ENCODE peak calls at places on chromosomes 1 and 21, in four cellular contexts. U is NCI-H1092; N is astrocyte of the hippocampus; S is stimulated activated CD8-positive, alpha-beta memory T cell treated with anti-CD3 and anti-CD28 coated beads, Interleukin-12 subunit alpha, Interleukin-12 subunit beta, amount 100 ng/mL, for 4 hours. X is an unnamed sample.
A peak's percentile ranks its signal among the peaks of the same experiment; 100 is the strongest.

GRCh38 chr1:31413405-31414005 is 492 bp downstream of the SERINC2 start:
- DNase-seq in U (no peak), N (peak; percentile 68), S (no peak), X (no peak)

GRCh38 chr1:166170075-166170474 is 3.3 kb upstream of the FAM78B start:
- DNase-seq in U (no peak), N (no peak), S (no peak), X (no peak)

GRCh38 chr21:31993826-31994791 is 121.3 kb downstream of the HUNK start:
- DNase-seq in U (no peak), N (no peak), S (no peak), X (no peak)

GRCh38 chr1:108357802-108358201 is 92.3 kb upstream of the NBPF6 start:
- DNase-seq in U (no peak), N (no peak), S (no peak), X (no peak)

GRCh38 chr1:179313004-179313403 is 19.4 kb downstream of the SOAT1 start:
- DNase-seq in U (no peak), N (no peak), S (no peak), X (no peak)

GRCh38 chr1:226201029-226201593 is 14.6 kb upstream of the ACBD3 start:
- DNase-seq in U (no peak), N (no peak), S (no peak), X (no peak)

GRCh38 chr1:94883688-94884087 is 43.2 kb downstream of the CNN3 start:
- DNase-seq in U (peak; percentile 29), N (peak; percentile 77), S (no peak), X (peak; percentile 31)

GRCh38 chr1:85681087-85681486 is 27.1 kb downstream of the ZNHIT6 start:
- DNase-seq in U (no peak), N (peak; percentile 84), S (no peak), X (peak; percentile 98)

GRCh38 chr21:45142469-45142868 is 68.1 kb downstream of the ADARB1 start:
- DNase-seq in U (no peak), N (peak; percentile 88), S (no peak), X (peak; percentile 27)

GRCh38 chr1:110898734-110899457 is 25.9 kb downstream of the CD53 start:
- DNase-seq in U (no peak), N (no peak), S (no peak), X (no peak)

GRCh38 chr1:2983319-2983705 is 38.0 kb upstream of the ACTRT2 start:
- DNase-seq in U (no peak), N (no peak), S (no peak), X (no peak)

GRCh38 chr1:11058595-11059165 is 1.1 kb downstream of the SRM start:
- DNase-seq in U (no peak), N (no peak), S (no peak), X (no peak)

GRCh38 chr21:37436180-37436579 is 69.6 kb downstream of the DYRK1A start:
- DNase-seq in U (no peak), N (no peak), S (no peak), X (no peak)

GRCh38 chr1:46595127-46595526 is 8.9 kb downstream of the MKNK1 start:
- DNase-seq in U (no peak), N (no peak), S (no peak), X (no peak)

GRCh38 chr1:226604846-226605572 is 56.4 kb downstream of the STUM start:
- DNase-seq in U (no peak), N (no peak), S (no peak), X (no peak)

GRCh38 chr1:151970641-151971040 is 23.0 kb downstream of the S100A10 start:
- DNase-seq in U (no peak), N (no peak), S (no peak), X (no peak)

GRCh38 chr1:204453141-204453772 is 41.3 kb downstream of the PIK3C2B start:
- DNase-seq in U (no peak), N (no peak), S (peak; percentile 66), X (no peak)

GRCh38 chr1:161388639-161389038 is 21.0 kb upstream of the CFAP126 start:
- DNase-seq in U (no peak), N (no peak), S (no peak), X (no peak)

GRCh38 chr1:160720366-160720765 is 8.7 kb upstream of the CD48 start:
- DNase-seq in U (no peak), N (no peak), S (no peak), X (peak; percentile 33)

GRCh38 chr1:68372487-68372886 is 77.3 kb downstream of the RPE65 start:
- DNase-seq in U (no peak), N (no peak), S (no peak), X (no peak)

GRCh38 chr21:33374080-33374873 is 28.9 kb upstream of the IFNGR2 start:
- DNase-seq in U (peak; percentile 13), N (peak; percentile 61), S (no peak), X (peak; percentile 52)

GRCh38 chr1:17967623-17968022 is 140.0 kb upstream of the IGSF21 start:
- DNase-seq in U (no peak), N (no peak), S (no peak), X (no peak)

GRCh38 chr21:42988234-42988965 is 14.0 kb downstream of the PKNOX1 start:
- DNase-seq in U (no peak), N (no peak), S (no peak), X (no peak)

GRCh38 chr1:165053273-165053835 is 303.2 kb downstream of the LMX1A start:
- DNase-seq in U (no peak), N (peak; percentile 44), S (no peak), X (peak; percentile 6)

GRCh38 chr1:219587817-219588561 is 24.9 kb downstream of the ZC3H11B start:
- DNase-seq in U (no peak), N (no peak), S (no peak), X (peak; percentile 6)

GRCh38 chr21:44006656-44007055 is 5.5 kb upstream of the TRAPPC10 start:
- DNase-seq in U (no peak), N (peak; percentile 79), S (no peak), X (peak; percentile 77)

GRCh38 chr1:233033366-233033765 is 83.0 kb downstream of the NTPCR start:
- DNase-seq in U (no peak), N (no peak), S (no peak), X (no peak)

GRCh38 chr1:156892190-156893047 is 1.1 kb upstream of the PEAR1 start:
- DNase-seq in U (peak; percentile 76), N (peak; percentile 96), S (peak; percentile 71), X (peak; percentile 72)

GRCh38 chr1:12386130-12386529 is 156.3 kb downstream of the VPS13D start:
- DNase-seq in U (no peak), N (peak; percentile 49), S (no peak), X (peak; percentile 99)

GRCh38 chr1:101120868-101121267 is 95.3 kb upstream of the DPH5 start:
- DNase-seq in U (no peak), N (no peak), S (no peak), X (no peak)

X was measured in renal cortical epithelial cell.